ENCODE peak calls at places on chromosomes 16 and 17, in seven cellular contexts. R is effector CD4-positive, alpha-beta T cell; A is A673; I is ELF-1; B is stimulated activated CD4-positive, alpha-beta T cell treated with anti-CD3 and anti-CD28 coated beads, Interleukin-4, amount 100 ng/mL, for 4 hours; M is mucosa of descending colon; E is memory B cell. T is an unnamed sample.

GRCh38 chr16:50267651-50268050 is 1.3 kb downstream of the ADCY7 start:
- DNase-seq in R (no peak), A (no peak), I (no peak), B (no peak), M (no peak), E (no peak), T (no peak)

GRCh38 chr17:3956983-3957382 is 7.3 kb downstream of the ATP2A3 start:
- DNase-seq in R (no peak), A (no peak), I (no peak), B (no peak), M (no peak), E (no peak), T (no peak)

GRCh38 chr17:9258115-9259020 is 237.1 kb downstream of the NTN1 start:
- DNase-seq in R (no peak), A (peak; percentile 28), I (peak; percentile 67), B (no peak), M (no peak), E (no peak), T (no peak)

GRCh38 chr17:37527249-37527851 is 37.7 kb downstream of the DUSP14 start:
- DNase-seq in R (no peak), A (peak; percentile 39), I (peak; percentile 20), B (no peak), M (peak; percentile 32), E (peak; percentile 11), T (peak; percentile 62)

GRCh38 chr17:81514735-81515529 is 2.3 kb upstream of the ACTG1 start:
- DNase-seq in R (peak; percentile 60), A (peak; percentile 78), I (peak; percentile 79), B (peak; percentile 82), M (peak; percentile 90), E (peak; percentile 44), T (peak; percentile 81)

GRCh38 chr16:57846078-57846697 is 43.9 kb upstream of the KIFC3 start:
- DNase-seq in R (no peak), A (peak; percentile 89), I (peak; percentile 98), B (no peak), M (no peak), E (no peak), T (no peak)

GRCh38 chr16:77759821-77760220 is 28.5 kb upstream of the VAT1L start:
- DNase-seq in R (no peak), A (no peak), I (no peak), B (no peak), M (no peak), E (no peak), T (peak; percentile 58)

GRCh38 chr16:11384956-11385586 is 39.8 kb downstream of the RMI2 start:
- DNase-seq in R (no peak), A (no peak), I (no peak), B (no peak), M (no peak), E (no peak), T (no peak)

GRCh38 chr17:67421869-67422273 is 44.8 kb downstream of the PITPNC1 start:
- DNase-seq in R (peak; percentile 57), A (peak; percentile 70), I (no peak), B (peak; percentile 72), M (peak; percentile 62), E (no peak), T (peak; percentile 74)

GRCh38 chr17:60729854-60730253 is 52.2 kb downstream of the BCAS3 start:
- DNase-seq in R (no peak), A (no peak), I (no peak), B (no peak), M (peak; percentile 25), E (no peak), T (no peak)

GRCh38 chr17:80546267-80546666 is 1.6 kb downstream of the RPTOR start:
- DNase-seq in R (no peak), A (no peak), I (no peak), B (no peak), M (no peak), E (no peak), T (no peak)

GRCh38 chr16:71188956-71189712 is 41.4 kb downstream of the HYDIN start:
- DNase-seq in R (no peak), A (no peak), I (no peak), B (no peak), M (no peak), E (no peak), T (no peak)

GRCh38 chr17:38591759-38592241 is 14.0 kb downstream of the SRCIN1 start:
- DNase-seq in R (no peak), A (no peak), I (no peak), B (no peak), M (no peak), E (no peak), T (peak; percentile 25)

GRCh38 chr16:86986136-86986535 is 331.1 kb downstream of the C16orf95 start:
- DNase-seq in R (no peak), A (no peak), I (no peak), B (no peak), M (no peak), E (no peak), T (no peak)

GRCh38 chr17:33511670-33512069 is 218.6 kb upstream of the ASIC2 start:
- DNase-seq in R (no peak), A (no peak), I (no peak), B (no peak), M (no peak), E (no peak), T (no peak)

GRCh38 chr17:7854078-7854777 is 638 bp upstream of the TMEM88 start:
- DNase-seq in R (no peak), A (no peak), I (no peak), B (no peak), M (no peak), E (peak; percentile 2), T (no peak)

GRCh38 chr17:42459983-42460300 is 1.3 kb downstream of the ATP6V0A1 start:
- DNase-seq in R (no peak), A (no peak), I (no peak), B (no peak), M (no peak), E (peak; percentile 23), T (peak; percentile 83)

GRCh38 chr16:86363057-86363490 is 147.3 kb upstream of the FOXF1 start:
- DNase-seq in R (no peak), A (peak; percentile 44), I (no peak), B (no peak), M (no peak), E (no peak), T (peak; percentile 92)

GRCh38 chr16:83802135-83802534 is 5.6 kb upstream of the HSBP1 start:
- DNase-seq in R (no peak), A (peak; percentile 11), I (peak; percentile 33), B (no peak), M (no peak), E (peak; percentile 25), T (peak; percentile 79)

GRCh38 chr17:50145532-50146229 is 4.8 kb downstream of the PPP1R9B start:
- DNase-seq in R (no peak), A (no peak), I (no peak), B (no peak), M (no peak), E (no peak), T (no peak)

GRCh38 chr16:85057212-85057889 is 29.8 kb downstream of the KIAA0513 start:
- DNase-seq in R (no peak), A (no peak), I (peak; percentile 44), B (no peak), M (no peak), E (no peak), T (no peak)

GRCh38 chr16:70163596-70163995 is 10.0 kb upstream of the CLEC18C start:
- DNase-seq in R (no peak), A (no peak), I (peak; percentile 81), B (no peak), M (no peak), E (no peak), T (no peak)

GRCh38 chr17:64328036-64328874 is 62.4 kb downstream of the PECAM1 start:
- DNase-seq in R (no peak), A (peak; percentile 36), I (no peak), B (no peak), M (no peak), E (no peak), T (no peak)

GRCh38 chr16:84465154-84465553 is 39.3 kb downstream of the MEAK7 start:
- DNase-seq in R (no peak), A (no peak), I (no peak), B (no peak), M (no peak), E (no peak), T (no peak)

GRCh38 chr17:78935419-78936323 is 10.5 kb upstream of the TIMP2 start:
- DNase-seq in R (no peak), A (peak; percentile 86), I (peak; percentile 44), B (no peak), M (peak; percentile 50), E (no peak), T (peak; percentile 98)

GRCh38 chr17:330993-331701 is 21.5 kb downstream of the RPH3AL start:
- DNase-seq in R (no peak), A (no peak), I (no peak), B (no peak), M (no peak), E (no peak), T (no peak)

GRCh38 chr16:874366-875181 is 74.0 kb upstream of the GNG13 start:
- DNase-seq in R (no peak), A (no peak), I (no peak), B (no peak), M (no peak), E (no peak), T (no peak)

GRCh38 chr16:1129106-1129960 is 23.6 kb upstream of the CACNA1H start:
- DNase-seq in R (no peak), A (no peak), I (no peak), B (no peak), M (no peak), E (no peak), T (no peak)

GRCh38 chr17:6521636-6522035 is 34.7 kb downstream of the PITPNM3 start:
- DNase-seq in R (no peak), A (no peak), I (no peak), B (no peak), M (no peak), E (no peak), T (no peak)

GRCh38 chr16:57534881-57535658 is 1.3 kb downstream of the CCDC102A start:
- DNase-seq in R (no peak), A (no peak), I (no peak), B (no peak), M (no peak), E (no peak), T (no peak)

GRCh38 chr17:78381601-78382168 is 3.2 kb downstream of the PGS1 start:
- DNase-seq in R (peak; percentile 41), A (peak; percentile 52), I (peak; percentile 78), B (peak; percentile 71), M (peak; percentile 48), E (no peak), T (no peak)

GRCh38 chr16:12291989-12292759 is 315.6 kb downstream of the SNX29 start:
- DNase-seq in R (no peak), A (no peak), I (no peak), B (no peak), M (no peak), E (peak; percentile 8), T (no peak)